ENCODE peak calls at places on chromosomes 16 and 17, in eight cellular contexts. G is suprapubic skin, T is breast epithelium, K is GM12891, L is transverse colon, E is GM12878, H is endothelial cell of umbilical vein, I is upper lobe of left lung. A is an unnamed sample.

GRCh38 chr17:76681222-76682137 is 29.3 kb downstream of the MXRA7 start:
- DNase-seq in K (peak; percentile 67), I (no peak), G (no peak), L (peak; percentile 84), H (peak; percentile 72), E (no peak), T (no peak), A (peak; percentile 85)

GRCh38 chr17:14329900-14330491 is 29.1 kb downstream of the HS3ST3B1 start:
- DNase-seq in G (no peak), I (no peak), L (no peak), K (no peak), E (no peak), H (no peak), T (no peak), A (no peak)

GRCh38 chr17:2692781-2693135 is 18.8 kb downstream of the CLUH start:
- DNase-seq in H (no peak), K (peak; percentile 18), I (no peak), G (no peak), E (no peak), T (peak; percentile 28), L (no peak), A (no peak)

GRCh38 chr16:11291021-11291716 is 10.0 kb upstream of the PRM1 start:
- DNase-seq in K (no peak), T (no peak), L (no peak), H (no peak), I (no peak), G (no peak), E (no peak), A (no peak)

GRCh38 chr17:75116681-75117080 is 6.9 kb downstream of the ARMC7 start:
- DNase-seq in G (no peak), I (no peak), K (no peak), E (no peak), L (no peak), T (no peak), H (no peak), A (no peak)

GRCh38 chr17:37802712-37803416 is 58.0 kb upstream of the HNF1B start:
- DNase-seq in G (no peak), E (no peak), K (no peak), L (no peak), I (no peak), H (no peak), T (no peak), A (no peak)

GRCh38 chr16:72939247-72939646 is 108.7 kb downstream of the ZFHX3 start:
- DNase-seq in K (no peak), G (no peak), I (no peak), H (no peak), E (no peak), T (no peak), L (peak; percentile 36), A (peak; percentile 79)

GRCh38 chr16:11105038-11105903 is 150.7 kb downstream of the SOCS1 start:
- DNase-seq in L (peak; percentile 41), I (no peak), E (peak; percentile 86), H (peak; percentile 56), T (no peak), K (no peak), G (no peak), A (peak; percentile 79)

GRCh38 chr17:63758428-63758827 is 15.0 kb downstream of the CCDC47 start:
- DNase-seq in E (no peak), G (no peak), H (no peak), L (no peak), I (no peak), K (no peak), T (no peak), A (no peak)

GRCh38 chr16:57341441-57342303 is 16.9 kb upstream of the CCL22 start:
- DNase-seq in G (no peak), L (peak; percentile 73), T (peak; percentile 80), I (no peak), H (no peak), E (no peak), K (no peak), A (no peak)

GRCh38 chr17:44546711-44547606 is 10.3 kb upstream of the FZD2 start:
- DNase-seq in G (no peak), L (no peak), T (no peak), H (peak; percentile 61), I (no peak), K (no peak), E (no peak), A (no peak)

GRCh38 chr17:50026901-50027638 is 28.8 kb upstream of the ITGA3 start:
- DNase-seq in K (peak; percentile 72), L (peak; percentile 88), G (peak; percentile 91), I (peak; percentile 90), T (peak; percentile 91), E (no peak), H (peak; percentile 83), A (peak; percentile 90)

GRCh38 chr16:75021410-75021809 is 22.6 kb downstream of the ZNRF1 start:
- DNase-seq in I (no peak), H (no peak), E (no peak), G (no peak), L (no peak), K (no peak), T (no peak), A (no peak)

DNA sequence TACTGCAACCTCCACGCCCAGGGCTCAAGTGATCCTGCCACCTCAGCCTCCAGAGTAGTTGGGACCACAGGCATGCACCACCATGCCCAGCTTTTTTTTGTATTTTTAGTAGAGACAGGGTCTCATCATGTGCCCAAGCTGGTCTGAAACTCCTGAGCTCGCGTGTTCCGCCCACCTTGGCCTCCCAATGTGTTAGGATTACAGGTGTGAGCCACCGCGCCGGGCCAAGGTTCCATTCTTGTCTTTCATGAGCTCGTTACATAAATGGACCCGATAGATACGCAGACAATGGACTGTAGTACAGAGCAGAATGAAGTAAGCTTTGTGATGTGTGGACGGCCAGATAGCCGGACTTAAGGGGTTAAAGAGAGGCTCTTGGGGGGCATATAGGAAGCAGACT is 19.3 kb downstream of the UBN1 start:
- DNase-seq in I (no peak), H (no peak), T (no peak), E (no peak), L (no peak), G (no peak), K (no peak), A (no peak)
- TF ChIP-seq POLR2AphosphoS5 in I (no peak), H (no peak), T (no peak), E (no peak), L (no peak), G (no peak), K (no peak), A (no peak)

DNA sequence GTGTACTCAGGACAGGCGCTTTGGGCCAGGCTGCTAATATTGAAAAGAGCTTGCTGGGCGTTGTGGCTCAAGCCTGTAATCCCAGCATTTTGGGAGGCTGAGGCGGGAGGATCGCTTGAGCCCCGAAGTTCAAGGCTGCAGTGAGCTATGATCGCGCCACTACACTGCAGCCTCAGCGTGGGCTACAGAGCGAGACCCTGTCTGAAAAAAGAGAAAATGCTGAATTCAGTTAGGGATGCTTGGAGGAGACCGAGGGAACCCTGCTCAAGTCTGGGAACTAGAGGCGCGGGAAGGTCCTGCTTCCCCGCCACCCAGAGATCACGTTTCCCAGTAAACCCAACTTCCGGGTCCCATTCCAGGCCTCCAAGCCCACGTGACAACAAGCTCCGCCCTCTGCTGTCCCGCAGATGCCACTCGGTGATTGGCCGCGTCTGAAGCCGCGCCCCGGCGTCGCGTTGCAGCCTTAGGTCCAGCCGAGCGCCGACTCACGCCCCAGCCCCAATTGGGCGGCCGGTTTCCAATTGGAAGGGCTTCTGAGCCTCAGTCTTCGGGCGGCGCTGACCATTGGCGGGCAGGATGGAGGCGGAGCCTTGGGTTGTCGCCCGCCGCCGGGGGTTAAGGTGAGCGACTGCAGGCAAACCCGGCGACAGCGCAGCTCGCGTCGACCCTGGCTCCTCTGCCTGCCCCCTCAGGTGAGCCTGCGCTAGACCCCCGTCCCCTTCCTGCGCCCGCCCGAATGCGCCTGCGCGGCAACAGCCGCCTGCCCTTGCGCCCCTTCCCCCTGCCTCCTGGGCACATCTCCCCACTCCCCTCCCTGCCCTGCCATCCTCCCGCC is at the start of gene PHKG2:
- DNase-seq in K (peak; percentile 98), L (peak; percentile 99), T (peak; percentile 100), I (peak; percentile 99), E (peak; percentile 96), G (peak; percentile 100), H (peak; percentile 99), A (peak; percentile 100)
- TF ChIP-seq POLR2A in K (peak; percentile 94), L (peak; percentile 87), T (peak; percentile 45), I (peak; percentile 77), E (peak; percentile 94), G (no peak), H (peak; percentile 92), A (peak; percentile 37)

GRCh38 chr17:79842656-79843474 is 3.6 kb upstream of the CBX4 start:
- DNase-seq in K (no peak), G (no peak), L (peak; percentile 32), H (peak; percentile 11), I (peak; percentile 88), E (no peak), T (no peak), A (no peak)

GRCh38 chr17:79845601-79845949 is 6.3 kb upstream of the CBX4 start:
- DNase-seq in I (no peak), K (no peak), T (no peak), E (no peak), H (no peak), L (peak; percentile 57), G (no peak), A (no peak)

GRCh38 chr17:79843475-79843916 is 4.3 kb upstream of the CBX4 start:
- DNase-seq in K (no peak), E (no peak), L (peak; percentile 41), G (no peak), I (peak; percentile 90), H (no peak), T (no peak), A (no peak)

GRCh38 chr17:79844869-79845600 is 5.8 kb upstream of the CBX4 start:
- DNase-seq in L (peak; percentile 68), G (no peak), H (no peak), I (peak; percentile 90), K (peak; percentile 88), E (no peak), T (no peak), A (peak; percentile 75)

GRCh38 chr17:79843917-79844815 is 4.9 kb upstream of the CBX4 start:
- DNase-seq in L (peak; percentile 69), T (no peak), H (peak; percentile 39), K (no peak), I (peak; percentile 94), G (no peak), E (no peak), A (peak; percentile 84)
- TF ChIP-seq POLR2AphosphoS5 in L (no peak), T (peak; percentile 63), H (peak; percentile 64), K (no peak), I (peak; percentile 15), G (no peak), E (no peak), A (peak; percentile 70)

GRCh38 chr17:48488548-48489106 is 42.2 kb downstream of the HOXB1 start:
- DNase-seq in G (no peak), H (no peak), K (no peak), E (no peak), L (no peak), I (no peak), T (no peak), A (peak; percentile 41)
- TF ChIP-seq POLR2A in G (no peak), H (no peak), K (no peak), E (no peak), L (no peak), I (no peak), T (no peak), A (no peak)

A was measured in sigmoid colon.